ENCODE peak calls at places on chromosomes 7 and 10, in seven cellular contexts. H is CD4-positive, alpha-beta memory T cell; N is A549; X is aorta; E is brain microvascular endothelial cell; S is lower leg skin; V is tibial artery. P is an unnamed sample.
A peak's percentile ranks its signal among the peaks of the same experiment; 100 is the strongest.

GRCh38 chr10:35433851-35434426 is 97.6 kb downstream of the CCNY start:
- DNase-seq in X (no peak), V (no peak), S (no peak), N (no peak), E (peak; percentile 83), H (no peak), P (peak; percentile 76)

GRCh38 chr10:7408494-7409044 is 2.3 kb downstream of the SFMBT2 start:
- DNase-seq in E (no peak), X (peak; percentile 72), V (peak; percentile 73), N (peak; percentile 64), H (peak; percentile 44), S (no peak), P (no peak)

GRCh38 chr7:68235937-68236336 is 1239.3 kb downstream of the TYW1 start:
- DNase-seq in X (no peak), S (no peak), V (no peak), H (no peak), E (no peak), N (no peak), P (no peak)

GRCh38 chr7:152486968-152487367 is 51.2 kb upstream of the KMT2C start:
- DNase-seq in X (no peak), H (no peak), N (no peak), E (no peak), V (no peak), S (no peak), P (no peak)

GRCh38 chr10:34188221-34188620 is 626.9 kb downstream of the PARD3 start:
- DNase-seq in N (no peak), X (no peak), S (no peak), V (no peak), H (no peak), E (no peak), P (no peak)

GRCh38 chr7:92133737-92134270 is 473 bp downstream of the CYP51A1 start:
- DNase-seq in S (peak; percentile 70), E (peak; percentile 51), N (peak; percentile 60), X (peak; percentile 77), V (peak; percentile 83), H (peak; percentile 74), P (no peak)

GRCh38 chr7:149218469-149219420 is 20.7 kb upstream of the ZNF212 start:
- DNase-seq in X (no peak), H (no peak), V (no peak), N (no peak), E (no peak), S (no peak), P (no peak)

GRCh38 chr10:49756641-49757040 is 5.5 kb downstream of the OGDHL start:
- DNase-seq in S (no peak), H (no peak), N (no peak), V (no peak), E (no peak), X (no peak), P (no peak)

GRCh38 chr7:40890088-40890692 is 755.4 kb downstream of the SUGCT start:
- DNase-seq in N (no peak), V (no peak), H (no peak), X (no peak), E (no peak), S (no peak), P (no peak)

GRCh38 chr10:68297264-68297663 is 34.6 kb upstream of the HNRNPH3 start:
- DNase-seq in S (no peak), H (no peak), X (no peak), N (no peak), E (no peak), V (no peak), P (no peak)

GRCh38 chr7:4665661-4666060 is 16.4 kb upstream of the FOXK1 start:
- DNase-seq in X (no peak), H (no peak), E (peak; percentile 96), N (no peak), S (no peak), V (no peak), P (peak; percentile 90)

GRCh38 chr7:50467817-50468610 is 17.9 kb upstream of the FIGNL1 start:
- DNase-seq in N (peak; percentile 60), V (peak; percentile 84), X (peak; percentile 86), E (peak; percentile 62), H (peak; percentile 75), S (peak; percentile 72), P (peak; percentile 17)

GRCh38 chr7:106600569-106601373 is 60.2 kb downstream of the CCDC71L start:
- DNase-seq in H (no peak), X (no peak), N (no peak), S (no peak), E (peak; percentile 25), V (no peak), P (no peak)

GRCh38 chr10:103273026-103273425 is 3.9 kb upstream of the INA start:
- DNase-seq in E (peak; percentile 91), S (peak; percentile 21), V (peak; percentile 76), N (peak; percentile 96), X (peak; percentile 68), H (no peak), P (peak; percentile 96)

GRCh38 chr10:132663666-132664365 is 122.1 kb downstream of the NKX6-2 start:
- DNase-seq in V (no peak), H (no peak), S (no peak), N (no peak), E (no peak), X (no peak), P (no peak)

GRCh38 chr10:17644485-17644964 is 574 bp downstream of the STAM start:
- DNase-seq in V (no peak), E (peak; percentile 34), X (no peak), S (no peak), H (no peak), N (no peak), P (no peak)

GRCh38 chr10:31961675-31962074 is 33.0 kb upstream of the ARHGAP12 start:
- DNase-seq in S (no peak), N (peak; percentile 33), V (no peak), H (no peak), X (no peak), E (peak; percentile 41), P (no peak)

GRCh38 chr10:132376394-132376851 is 20.6 kb upstream of the PWWP2B start:
- DNase-seq in S (no peak), N (no peak), X (peak; percentile 32), E (no peak), H (no peak), V (peak; percentile 47), P (no peak)

GRCh38 chr7:30741289-30741688 is 10.6 kb upstream of the INMT start:
- DNase-seq in X (no peak), V (no peak), H (no peak), N (no peak), S (no peak), E (no peak), P (no peak)

DNA sequence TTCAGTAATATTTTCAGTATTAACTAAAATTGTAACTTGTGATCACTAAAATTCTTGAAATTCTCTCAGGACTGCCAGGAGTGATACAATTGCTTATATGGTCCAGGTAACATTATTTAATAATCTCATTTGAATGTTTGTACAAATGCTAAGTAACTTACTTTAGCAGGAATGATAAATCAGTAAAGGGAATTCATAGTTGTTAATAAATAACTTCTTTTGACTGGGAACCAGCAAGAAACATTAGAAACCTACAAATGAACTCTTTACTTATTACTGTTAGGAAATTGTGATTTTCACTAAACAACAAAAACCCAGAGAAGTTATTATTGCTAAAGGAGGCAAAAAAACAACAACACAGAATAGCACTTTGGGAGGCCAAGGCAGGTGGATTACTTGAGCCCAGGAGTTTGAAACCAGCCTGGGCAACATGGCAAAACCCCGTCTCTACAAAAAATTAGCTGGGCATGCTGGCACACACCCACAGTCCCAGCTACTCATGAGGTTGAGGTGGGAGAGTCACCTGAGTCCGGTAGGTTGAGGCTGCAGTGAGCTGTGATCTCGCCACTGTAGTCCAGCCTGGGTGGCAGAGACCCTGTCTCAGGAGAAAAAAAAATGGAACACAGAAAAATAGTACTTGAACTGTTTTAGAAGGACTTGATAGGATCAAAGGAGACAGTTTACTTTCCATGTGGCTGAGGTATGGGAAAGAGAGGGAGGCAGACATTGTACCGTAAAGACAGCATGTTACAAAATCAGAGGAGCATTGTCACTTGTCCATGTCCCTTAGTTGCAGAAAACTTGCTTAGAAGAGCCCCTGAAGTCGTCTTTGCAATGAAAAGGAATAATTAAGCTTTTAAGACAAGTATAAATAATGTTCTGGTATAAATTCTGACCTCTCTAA is 53.1 kb downstream of the SHOC2 start:
- DNase-seq in H (no peak), V (no peak), S (no peak), E (no peak), X (no peak), N (no peak), P (no peak)
- H3K4me3 ChIP-seq in H (no peak overlapping the region), V (no peak overlapping the region), S (no peak overlapping the region), E (no peak overlapping the region), X (no peak overlapping the region), N (no peak overlapping the region), P (no peak overlapping the region)

GRCh38 chr10:5447611-5448071 is 35.3 kb downstream of the NET1 start:
- DNase-seq in E (no peak), H (no peak), S (no peak), V (no peak), X (no peak), N (no peak), P (no peak)

GRCh38 chr10:5449823-5450222 is 37.5 kb downstream of the NET1 start:
- DNase-seq in X (no peak), N (no peak), S (no peak), E (peak; percentile 69), V (no peak), H (no peak), P (peak; percentile 82)

GRCh38 chr10:5447071-5447470 is 34.7 kb downstream of the NET1 start:
- DNase-seq in S (no peak), N (no peak), E (no peak), H (no peak), X (no peak), V (no peak), P (no peak)

GRCh38 chr10:5449227-5449626 is 36.9 kb downstream of the NET1 start:
- DNase-seq in X (no peak), N (no peak), E (no peak), H (no peak), V (no peak), S (no peak), P (no peak)

DNA sequence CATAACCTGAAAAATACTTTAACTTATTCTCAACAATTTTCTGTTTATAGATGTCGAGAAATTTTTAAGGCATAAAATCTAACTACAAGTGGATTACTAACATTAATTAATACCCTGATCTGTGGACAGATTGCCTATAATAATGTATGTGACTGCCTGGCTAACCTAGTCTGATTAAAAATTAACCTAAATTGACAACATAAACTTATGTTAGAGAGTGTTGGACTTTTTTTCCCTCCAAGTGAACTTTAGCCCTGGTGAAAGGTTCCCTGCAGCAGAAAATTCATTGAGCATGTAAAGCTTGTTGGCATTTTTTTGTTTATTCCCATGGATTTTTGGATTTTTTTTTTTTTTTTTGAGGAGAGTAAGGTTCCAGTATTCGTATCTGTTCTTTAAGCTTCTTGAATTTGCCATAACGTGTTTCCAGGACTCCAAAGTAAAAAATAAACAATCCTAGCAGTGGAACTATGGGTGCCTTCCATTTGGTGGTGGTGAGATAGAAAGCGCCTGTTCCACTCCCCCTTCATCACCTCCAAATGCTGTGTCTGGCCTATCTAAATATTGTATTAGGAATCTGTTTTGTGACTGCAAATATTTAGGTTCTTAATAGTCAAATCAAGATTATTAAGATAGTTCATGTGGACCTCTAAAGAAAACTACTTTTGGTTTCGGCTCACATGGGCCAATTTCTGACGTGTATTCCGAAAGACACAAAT is 36.1 kb downstream of the NET1 start:
- DNase-seq in E (no peak), V (no peak), H (no peak), X (no peak), N (no peak), S (no peak), P (no peak)
- H3K4me3 ChIP-seq in E (peak overlapping the region; percentile 69), V (peak overlapping the region; percentile 76), H (no peak overlapping the region), X (peak overlapping the region; percentile 98), N (peak overlapping the region; percentile 61), S (no peak overlapping the region), P (peak overlapping the region; percentile 67)

GRCh38 chr7:87874066-87874465 is 2.1 kb downstream of the SLC25A40 start:
- DNase-seq in V (no peak), E (no peak), X (no peak), N (no peak), S (no peak), H (no peak), P (no peak)
- H3K4me3 ChIP-seq in V (no peak overlapping the region), E (no peak overlapping the region), X (no peak overlapping the region), N (no peak overlapping the region), S (no peak overlapping the region), H (no peak overlapping the region), P (no peak overlapping the region)

GRCh38 chr10:120012566-120012965 is 120.0 kb downstream of the SEC23IP start:
- DNase-seq in S (no peak), X (no peak), V (no peak), N (no peak), H (no peak), E (no peak), P (no peak)
- H3K4me3 ChIP-seq in S (no peak overlapping the region), X (no peak overlapping the region), V (no peak overlapping the region), N (no peak overlapping the region), H (no peak overlapping the region), E (no peak overlapping the region), P (no peak overlapping the region)